ENCODE peak calls at places on chromosomes 5 and 9, in ten cellular contexts. I is IMR-90, Z is esophagus squamous epithelium, D is HCT116, R is sigmoid colon, Q is body of pancreas, U is GM12878, J is heart left ventricle, T is adrenal gland, H is endothelial cell of umbilical vein. E is an unnamed sample.

GRCh38 chr9:95425910-95426551 is 90.7 kb downstream of the PTCH1 start:
- DNase-seq in D (no peak), Z (no peak), U (no peak), R (no peak), H (no peak), T (no peak), Q (peak; percentile 59), J (no peak), I (peak; percentile 74), E (no peak)

GRCh38 chr5:90475436-90475980 is 844 bp downstream of the POLR3G start:
- DNase-seq in Q (no peak), I (no peak), U (no peak), T (no peak), D (no peak), Z (no peak), R (no peak), J (no peak), H (no peak), E (no peak)

GRCh38 chr9:112310826-112311225 is 22.6 kb downstream of the PTBP3 start:
- DNase-seq in R (no peak), T (no peak), D (no peak), H (no peak), I (no peak), U (no peak), Q (no peak), Z (no peak), J (no peak), E (no peak)

GRCh38 chr5:97499605-97500004 is 316.6 kb upstream of the RIOK2 start:
- DNase-seq in I (no peak), H (no peak), T (no peak), J (peak; percentile 24), U (no peak), Z (no peak), Q (no peak), R (no peak), D (no peak), E (no peak)

GRCh38 chr5:114473541-114473940 is 111.7 kb downstream of the KCNN2 start:
- DNase-seq in J (no peak), U (no peak), I (peak; percentile 8), Z (no peak), T (no peak), Q (peak; percentile 92), R (peak; percentile 74), D (no peak), H (no peak), E (no peak)

GRCh38 chr5:903756-904096 is 11.0 kb downstream of the TRIP13 start:
- DNase-seq in I (no peak), R (no peak), U (no peak), Z (no peak), D (no peak), H (no peak), Q (no peak), J (no peak), T (peak; percentile 30), E (no peak)

GRCh38 chr5:127922603-127923002 is 161.0 kb upstream of the SLC12A2 start:
- DNase-seq in I (peak; percentile 10), H (no peak), T (no peak), D (no peak), Q (no peak), U (no peak), J (no peak), Z (no peak), R (no peak), E (no peak)

GRCh38 chr9:137044502-137045177 is 1.3 kb downstream of the NPDC1 start:
- DNase-seq in J (no peak), T (peak; percentile 83), Q (peak; percentile 84), I (no peak), R (no peak), U (no peak), Z (no peak), H (peak; percentile 31), D (no peak), E (no peak)

GRCh38 chr5:72811849-72812248 is 4.6 kb upstream of the TNPO1 start:
- DNase-seq in Q (no peak), U (no peak), H (no peak), Z (no peak), R (no peak), D (no peak), T (no peak), J (no peak), I (no peak), E (no peak)

GRCh38 chr5:5979761-5980570 is 398.4 kb downstream of the MED10 start:
- DNase-seq in U (no peak), T (no peak), D (no peak), J (no peak), Z (no peak), H (no peak), R (no peak), I (no peak), Q (no peak), E (no peak)

GRCh38 chr5:161230222-161230621 is 316.3 kb downstream of the GABRB2 start:
- DNase-seq in D (no peak), R (no peak), Z (no peak), J (no peak), T (no peak), U (no peak), H (no peak), I (no peak), Q (peak; percentile 87), E (no peak)

GRCh38 chr5:87113848-87114247 is 153.8 kb upstream of the RASA1 start:
- DNase-seq in J (no peak), U (no peak), Z (no peak), I (peak; percentile 89), D (no peak), T (no peak), R (no peak), Q (no peak), H (no peak), E (no peak)

GRCh38 chr9:83508072-83508471 is 30.1 kb downstream of the FRMD3 start:
- DNase-seq in R (no peak), J (no peak), U (no peak), H (peak; percentile 4), I (no peak), Q (no peak), Z (no peak), D (no peak), T (no peak), E (no peak)

GRCh38 chr5:179974281-179974945 is 66.7 kb upstream of the TBC1D9B start:
- DNase-seq in U (no peak), Z (no peak), H (no peak), Q (peak; percentile 35), I (no peak), T (no peak), D (no peak), R (no peak), J (no peak), E (no peak)
- TF ChIP-seq POLR2A in U (no peak), Z (no peak), H (no peak), Q (no peak), I (no peak), T (no peak), D (no peak), R (no peak), J (no peak), E (no peak)

GRCh38 chr5:132388244-132389050 is 18.9 kb downstream of the SLC22A5 start:
- DNase-seq in H (peak; percentile 95), R (peak; percentile 85), Z (no peak), Q (no peak), U (no peak), D (no peak), J (no peak), T (peak; percentile 73), I (peak; percentile 73), E (peak; percentile 74)

GRCh38 chr5:132386644-132387286 is 17.3 kb downstream of the SLC22A5 start:
- DNase-seq in I (peak; percentile 71), Z (no peak), Q (peak; percentile 63), H (peak; percentile 77), J (peak; percentile 75), D (peak; percentile 46), T (peak; percentile 90), U (peak; percentile 70), R (peak; percentile 92), E (peak; percentile 72)

GRCh38 chr5:132387649-132388117 is 18.2 kb downstream of the SLC22A5 start:
- DNase-seq in R (peak; percentile 91), H (peak; percentile 96), U (no peak), D (peak; percentile 81), Q (peak; percentile 50), I (peak; percentile 99), Z (no peak), T (peak; percentile 85), J (peak; percentile 59), E (peak; percentile 63)

GRCh38 chr5:132389453-132390286 is 20.2 kb downstream of the SLC22A5 start:
- DNase-seq in Q (no peak), J (no peak), H (peak; percentile 88), D (peak; percentile 99), Z (no peak), I (peak; percentile 100), R (peak; percentile 92), U (no peak), T (no peak), E (peak; percentile 62)

DNA sequence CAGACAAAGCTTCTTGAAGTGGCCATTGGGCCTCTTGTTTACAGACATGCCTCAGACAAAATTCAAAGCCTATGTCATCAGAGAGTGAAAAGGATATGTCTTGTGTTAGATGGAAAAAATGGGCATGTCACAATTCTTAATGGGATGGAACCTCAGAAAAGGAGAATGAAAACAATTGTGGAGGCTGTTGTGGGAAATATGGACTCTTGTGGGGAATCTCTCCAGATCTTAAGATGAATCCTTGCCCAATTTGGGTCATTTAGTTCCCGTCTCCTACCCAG is 19.5 kb downstream of the SLC22A5 start:
- DNase-seq in Q (no peak), R (no peak), J (no peak), I (no peak), T (no peak), U (no peak), Z (no peak), D (no peak), H (no peak), E (no peak)
- H3K4me1 ChIP-seq in Q (peaks cover 39% of the 10 kb centered on the region), R (peaks cover 61% of the 10 kb centered on the region), J (peaks cover 49% of the 10 kb centered on the region), I (peaks cover 33% of the 10 kb centered on the region), T (peaks cover 46% of the 10 kb centered on the region), U (peaks cover 20% of the 10 kb centered on the region), Z (peaks cover 61% of the 10 kb centered on the region), D (peaks cover 44% of the 10 kb centered on the region), H (peaks cover 48% of the 10 kb centered on the region), E (peaks cover 26% of the 10 kb centered on the region)

DNA sequence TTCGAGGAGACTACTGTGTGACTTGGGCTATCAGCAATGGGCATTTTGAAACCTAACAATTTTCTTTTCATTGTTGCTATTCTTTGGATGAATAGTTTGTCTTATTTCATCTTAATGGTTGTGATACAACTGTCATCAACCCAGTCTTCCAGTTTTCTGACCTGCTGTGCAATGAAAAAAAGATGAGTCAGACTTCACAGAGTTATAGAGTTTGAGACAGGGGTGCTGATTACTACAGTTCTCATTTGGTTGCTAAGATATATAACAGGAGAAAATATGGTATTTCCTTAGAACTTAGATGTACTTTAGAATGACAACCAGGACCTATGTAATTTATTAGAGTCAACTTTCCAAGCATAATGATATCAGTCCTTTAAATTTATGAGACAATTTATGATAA is 564.4 kb upstream of the NUDT12 start:
- DNase-seq in I (no peak), Z (no peak), R (no peak), T (no peak), Q (no peak), H (no peak), J (no peak), D (no peak), U (no peak), E (no peak)
- TF ChIP-seq CTCF in I (no peak), Z (no peak), R (no peak), T (no peak), Q (no peak), H (no peak), J (no peak), D (no peak), U (no peak), E (no peak)

DNA sequence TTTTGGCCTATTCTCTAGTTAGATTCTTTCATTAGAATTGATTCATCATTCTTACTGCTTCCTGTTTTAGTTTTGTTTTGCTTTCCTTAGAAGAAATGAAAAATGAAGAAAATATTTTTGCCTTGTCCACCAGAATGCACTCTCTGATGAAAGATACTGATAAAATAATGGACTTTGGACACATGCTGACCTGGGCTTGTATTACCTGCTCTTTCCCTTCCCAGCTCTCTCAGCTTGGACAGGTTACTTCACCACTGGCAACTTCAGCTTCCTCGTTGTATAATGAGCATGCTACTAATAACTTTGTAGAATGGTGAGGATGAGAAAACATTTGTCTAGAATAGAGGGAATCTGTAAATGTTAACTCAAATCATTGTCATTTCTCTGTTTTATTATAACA is 1468.1 kb upstream of the WWC1 start:
- DNase-seq in Z (no peak), H (no peak), D (no peak), U (no peak), J (no peak), T (no peak), Q (no peak), R (no peak), I (no peak), E (no peak)
- TF ChIP-seq POLR2A in Z (no peak), H (no peak), D (no peak), U (no peak), J (no peak), T (no peak), Q (no peak), R (no peak), I (no peak), E (no peak)

E was measured in ovary.